ENCODE peak calls at places on chromosomes 2 and 18, in eight cellular contexts. Y, G, U, L, A, Q, R and D are unnamed samples.

GRCh38 chr2:186457908-186458307 is 28.2 kb upstream of the ZC3H15 start:
- DNase-seq in Y (no peak), G (no peak), U (no peak), L (no peak), A (no peak), Q (no peak), R (no peak), D (no peak)

GRCh38 chr2:39664898-39665591 is 672 bp upstream of the TMEM178A start:
- DNase-seq in Y (no peak), G (peak), U (no peak), L (no peak), A (no peak), Q (no peak), R (no peak), D (no peak)

GRCh38 chr2:55511508-55512124 is 7.9 kb upstream of the CFAP36 start:
- DNase-seq in Y (no peak), G (no peak), U (peak), L (peak), A (no peak), Q (no peak), R (no peak), D (no peak)

GRCh38 chr2:102206666-102207341 is 20.0 kb downstream of the IL1RL2 start:
- DNase-seq in Y (no peak), G (peak), U (no peak), L (no peak), A (peak), Q (peak), R (no peak), D (no peak)

GRCh38 chr2:112879491-112880041 is 31.4 kb upstream of the IL37 start:
- DNase-seq in Y (no peak), G (no peak), U (no peak), L (no peak), A (no peak), Q (no peak), R (no peak), D (no peak)

GRCh38 chr2:72932045-72932444 is 14.7 kb downstream of the EMX1 start:
- DNase-seq in Y (no peak), G (no peak), U (no peak), L (peak), A (no peak), Q (no peak), R (no peak), D (no peak)

GRCh38 chr2:100733344-100734187 is 86.4 kb upstream of the NPAS2 start:
- DNase-seq in Y (no peak), G (no peak), U (no peak), L (no peak), A (peak), Q (no peak), R (peak), D (no peak)

GRCh38 chr2:54083021-54083420 is 32.4 kb upstream of the ACYP2 start:
- DNase-seq in Y (no peak), G (no peak), U (no peak), L (no peak), A (peak), Q (no peak), R (no peak), D (no peak)

GRCh38 chr2:235698028-235698427 is 204.2 kb downstream of the AGAP1 start:
- DNase-seq in Y (no peak), G (no peak), U (no peak), L (no peak), A (no peak), Q (peak), R (no peak), D (no peak)

GRCh38 chr2:135890149-135890548 is 13.9 kb upstream of the MCM6 start:
- DNase-seq in Y (no peak), G (no peak), U (no peak), L (no peak), A (no peak), Q (no peak), R (no peak), D (no peak)

GRCh38 chr2:231387904-231388724 is 7.4 kb upstream of the B3GNT7 start:
- DNase-seq in Y (peak), G (no peak), U (no peak), L (peak), A (no peak), Q (peak), R (no peak), D (no peak)

GRCh38 chr18:34709104-34709503 is 994 bp upstream of the DTNA start:
- DNase-seq in Y (no peak), G (no peak), U (no peak), L (no peak), A (no peak), Q (no peak), R (no peak), D (no peak)

GRCh38 chr2:67899187-67899586 is 163.6 kb downstream of the C1D start:
- DNase-seq in Y (no peak), G (peak), U (no peak), L (no peak), A (peak), Q (no peak), R (no peak), D (no peak)

GRCh38 chr18:3380384-3380961 is 69.5 kb upstream of the TGIF1 start:
- DNase-seq in Y (no peak), G (no peak), U (peak), L (no peak), A (peak), Q (no peak), R (peak), D (no peak)

GRCh38 chr2:9556121-9556869 is 665 bp upstream of the ADAM17 start:
- DNase-seq in Y (no peak), G (no peak), U (peak), L (no peak), A (no peak), Q (no peak), R (no peak), D (no peak)

GRCh38 chr2:60560734-60561649 is 7.5 kb upstream of the BCL11A start:
- DNase-seq in Y (no peak), G (no peak), U (no peak), L (no peak), A (no peak), Q (no peak), R (no peak), D (no peak)

GRCh38 chr2:124804014-124804940 is 779.2 kb downstream of the CNTNAP5 start:
- DNase-seq in Y (no peak), G (no peak), U (peak), L (peak), A (peak), Q (no peak), R (no peak), D (no peak)

GRCh38 chr18:9823805-9824473 is 61.8 kb upstream of the TXNDC2 start:
- DNase-seq in Y (peak), G (no peak), U (no peak), L (no peak), A (no peak), Q (no peak), R (no peak), D (no peak)

GRCh38 chr2:237483018-237483731 is 3.9 kb upstream of the MLPH start:
- DNase-seq in Y (no peak), G (no peak), U (peak), L (no peak), A (peak), Q (peak), R (no peak), D (peak)
- TF ChIP-seq POLR2A in Y (no peak), G (no peak), U (peak), L (no peak), A (peak), Q (no peak), R (no peak), D (no peak)

DNA sequence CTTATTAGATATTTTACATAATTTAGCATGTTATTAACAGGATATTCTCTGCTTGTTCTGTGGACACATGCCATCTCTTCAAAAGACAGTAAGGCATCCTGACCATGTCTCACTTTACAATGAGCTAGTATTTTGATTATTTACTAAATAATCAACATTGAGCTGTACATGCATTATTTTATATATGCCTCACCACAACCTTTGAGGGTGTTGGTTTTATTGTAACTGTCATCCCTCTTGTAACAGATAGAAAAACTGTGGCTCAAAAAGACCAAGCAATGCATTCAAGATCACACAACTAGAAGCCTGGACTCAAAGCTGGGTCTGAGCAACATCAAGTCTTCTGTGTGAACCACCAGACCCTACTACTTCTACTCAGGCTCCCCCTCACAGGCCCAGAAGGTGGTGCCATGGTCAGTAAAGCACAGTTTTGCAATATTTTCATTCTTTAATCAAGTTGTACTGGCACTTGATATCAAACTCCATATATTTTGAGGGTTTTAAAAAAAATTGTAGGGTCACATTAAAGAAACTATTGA is 105.1 kb upstream of the ARL5A start:
- DNase-seq in Y (no peak), G (no peak), U (no peak), L (no peak), A (no peak), Q (no peak), R (no peak), D (no peak)
- TF ChIP-seq POLR2A in Y (no peak), G (no peak), U (no peak), L (no peak), A (no peak), Q (no peak), R (no peak), D (no peak)

DNA sequence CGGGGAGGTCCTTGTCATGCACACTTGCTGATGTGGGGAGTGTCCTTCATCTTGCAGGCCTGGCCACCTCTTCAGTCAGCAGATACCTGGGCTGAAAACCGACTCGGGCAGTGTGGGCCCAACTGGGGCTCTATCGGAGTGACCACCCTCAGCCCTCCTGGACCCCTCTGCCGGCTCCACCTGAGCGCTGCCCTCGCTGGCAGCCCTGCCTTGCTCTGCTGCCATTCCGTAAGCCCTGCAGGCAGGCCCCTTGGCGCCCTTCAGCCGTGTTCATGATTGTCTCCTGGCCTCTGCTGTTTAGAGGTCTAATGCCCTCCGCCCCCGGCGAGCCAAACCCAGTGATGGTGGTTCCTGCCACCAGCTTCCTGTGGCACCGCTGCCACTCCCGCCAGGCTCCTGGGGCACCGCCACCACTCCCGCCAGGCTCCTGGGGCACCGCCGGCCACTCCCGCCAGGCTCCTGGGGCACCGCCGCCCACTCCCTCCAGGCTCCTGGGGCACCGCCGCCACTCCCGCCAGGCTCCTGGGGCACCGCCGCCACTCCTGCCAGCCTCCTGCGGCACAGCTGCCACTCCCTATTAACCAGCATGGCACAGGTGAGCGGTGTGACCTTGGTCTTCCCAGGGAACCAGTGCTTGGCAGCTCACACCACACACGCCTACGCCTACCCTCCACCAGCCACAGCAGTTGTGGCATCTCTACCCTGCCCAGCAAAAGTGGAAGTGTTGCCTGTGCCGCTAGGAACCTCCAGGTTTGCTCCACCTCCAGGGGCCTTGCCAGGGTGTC is 15.9 kb downstream of the CAPN10 start:
- DNase-seq in Y (no peak), G (peak), U (no peak), L (no peak), A (no peak), Q (no peak), R (no peak), D (peak)
- TF ChIP-seq POLR2A in Y (no peak), G (no peak), U (no peak), L (no peak), A (no peak), Q (no peak), R (no peak), D (no peak)

GRCh38 chr18:12947355-12948054 is at the start of gene SEH1L:
- DNase-seq in Y (peak), G (peak), U (peak), L (peak), A (peak), Q (peak), R (peak), D (peak)
- TF ChIP-seq POLR2A in Y (no peak), G (peak), U (peak), L (peak), A (peak), Q (no peak), R (peak), D (no peak)

GRCh38 chr18:23992941-23993280 is 21.6 kb upstream of the TTC39C start:
- DNase-seq in Y (no peak), G (no peak), U (no peak), L (no peak), A (no peak), Q (no peak), R (no peak), D (no peak)

GRCh38 chr18:23990474-23991410 is 23.8 kb upstream of the TTC39C start:
- DNase-seq in Y (no peak), G (no peak), U (no peak), L (no peak), A (no peak), Q (no peak), R (no peak), D (no peak)

GRCh38 chr18:23994361-23994902 is 20.1 kb upstream of the TTC39C start:
- DNase-seq in Y (no peak), G (peak), U (no peak), L (peak), A (peak), Q (no peak), R (peak), D (no peak)

GRCh38 chr18:23995180-23995579 is 19.4 kb upstream of the TTC39C start:
- DNase-seq in Y (no peak), G (peak), U (no peak), L (no peak), A (no peak), Q (no peak), R (no peak), D (no peak)

DNA sequence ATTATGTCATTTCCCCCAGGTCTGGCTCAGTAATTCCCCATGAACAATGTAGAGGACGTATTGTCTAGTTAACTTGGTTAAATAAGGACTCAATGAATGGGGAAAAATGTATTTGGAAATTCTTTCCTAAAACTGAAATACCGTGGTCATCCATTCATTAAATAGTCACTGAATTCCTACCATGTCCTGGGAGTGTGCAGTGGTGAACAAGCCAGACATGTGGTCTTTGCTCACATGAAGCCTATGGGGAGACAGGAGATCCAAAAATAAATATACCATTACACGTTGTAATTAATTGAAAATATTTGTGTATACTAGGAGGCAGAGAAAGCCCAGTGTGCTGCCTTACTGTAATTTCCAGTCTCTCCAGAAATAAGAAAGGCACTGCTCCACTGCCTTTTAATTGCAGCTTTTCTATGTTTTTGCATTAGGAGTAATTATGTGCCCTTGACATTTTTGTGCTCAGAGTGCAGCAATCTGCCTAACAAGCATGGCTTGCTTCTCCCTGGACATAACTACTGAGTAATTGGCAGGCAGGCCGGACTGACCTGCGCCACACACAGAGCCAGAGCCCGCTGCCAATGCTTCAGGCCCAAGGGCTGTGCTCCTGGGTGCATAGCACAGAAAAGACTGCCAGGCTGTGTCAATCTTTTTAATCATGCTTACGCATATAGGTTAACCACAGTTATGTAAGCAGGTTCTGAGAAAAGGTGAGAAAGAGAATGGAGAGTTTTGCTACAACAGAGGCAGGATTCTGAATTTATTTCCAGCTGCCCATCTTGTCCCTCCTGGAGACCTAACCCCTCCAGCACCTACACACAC is 22.2 kb upstream of the TTC39C start:
- DNase-seq in Y (peak), G (peak), U (no peak), L (no peak), A (peak), Q (peak), R (no peak), D (no peak)
- TF ChIP-seq POLR2A in Y (no peak), G (no peak), U (no peak), L (no peak), A (no peak), Q (no peak), R (no peak), D (no peak)

GRCh38 chr2:30790879-30791278 is 16.4 kb downstream of the CAPN13 start:
- DNase-seq in Y (no peak), G (no peak), U (no peak), L (no peak), A (no peak), Q (no peak), R (no peak), D (no peak)
- TF ChIP-seq POLR2A in Y (no peak), G (no peak), U (no peak), L (no peak), A (no peak), Q (no peak), R (no peak), D (no peak)